ENCODE peak calls at places on chromosomes 16 and 17, in four cellular contexts. One of them, this sample, is unnamed.

GRCh38 chr17:15261818-15262290 is 3.3 kb downstream of the PMP22 start:
- DNase-seq in CD8-positive, alpha-beta T cell: no peak
- DNase-seq in posterior cingulate gyrus: peak; percentile 88
- DNase-seq in right cardiac atrium: peak; percentile 80
- DNase-seq in this sample: no peak

GRCh38 chr16:78900039-78900811 is 700.3 kb downstream of the MAF start:
- DNase-seq in CD8-positive, alpha-beta T cell: no peak
- DNase-seq in posterior cingulate gyrus: no peak
- DNase-seq in right cardiac atrium: no peak
- DNase-seq in this sample: no peak

GRCh38 chr17:40122944-40123810 is 1.4 kb downstream of the MSL1 start:
- DNase-seq in CD8-positive, alpha-beta T cell: no peak
- DNase-seq in posterior cingulate gyrus: peak; percentile 91
- DNase-seq in right cardiac atrium: peak; percentile 75
- DNase-seq in this sample: no peak

GRCh38 chr16:70686376-70687171 is 721 bp upstream of the MTSS2 start:
- DNase-seq in CD8-positive, alpha-beta T cell: no peak
- DNase-seq in posterior cingulate gyrus: peak; percentile 80
- DNase-seq in right cardiac atrium: no peak
- DNase-seq in this sample: peak; percentile 68

GRCh38 chr16:54285414-54286066 is 1.0 kb downstream of the IRX3 start:
- DNase-seq in right cardiac atrium: peak; percentile 79
- DNase-seq in posterior cingulate gyrus: peak; percentile 72
- DNase-seq in CD8-positive, alpha-beta T cell: no peak
- DNase-seq in this sample: no peak

GRCh38 chr17:40026816-40027613 is 11.8 kb downstream of the CSF3 start:
- DNase-seq in CD8-positive, alpha-beta T cell: peak; percentile 45
- DNase-seq in posterior cingulate gyrus: peak; percentile 95
- DNase-seq in right cardiac atrium: peak; percentile 90
- DNase-seq in this sample: peak; percentile 87

GRCh38 chr16:66030036-66030435 is 336.5 kb upstream of the CDH5 start:
- DNase-seq in posterior cingulate gyrus: no peak
- DNase-seq in CD8-positive, alpha-beta T cell: no peak
- DNase-seq in right cardiac atrium: peak; percentile 67
- DNase-seq in this sample: no peak

GRCh38 chr17:79778504-79779087 is 648 bp downstream of the CBX2 start:
- DNase-seq in posterior cingulate gyrus: no peak
- DNase-seq in CD8-positive, alpha-beta T cell: no peak
- DNase-seq in right cardiac atrium: peak; percentile 71
- DNase-seq in this sample: no peak

GRCh38 chr16:86387461-86388440 is 122.6 kb upstream of the FOXF1 start:
- DNase-seq in right cardiac atrium: no peak
- DNase-seq in CD8-positive, alpha-beta T cell: no peak
- DNase-seq in posterior cingulate gyrus: peak; percentile 56
- DNase-seq in this sample: no peak

GRCh38 chr17:51154176-51154575 is 817 bp downstream of the NME1 start:
- DNase-seq in posterior cingulate gyrus: no peak
- DNase-seq in CD8-positive, alpha-beta T cell: no peak
- DNase-seq in right cardiac atrium: no peak
- DNase-seq in this sample: no peak

GRCh38 chr17:58231644-58232043 is 6.7 kb upstream of the LPO start:
- DNase-seq in posterior cingulate gyrus: no peak
- DNase-seq in right cardiac atrium: no peak
- DNase-seq in CD8-positive, alpha-beta T cell: no peak
- DNase-seq in this sample: no peak

GRCh38 chr16:50509521-50510341 is 38.5 kb upstream of the NKD1 start:
- DNase-seq in right cardiac atrium: no peak
- DNase-seq in posterior cingulate gyrus: peak; percentile 86
- DNase-seq in CD8-positive, alpha-beta T cell: no peak
- DNase-seq in this sample: no peak

GRCh38 chr17:4545217-4545951 is 9.8 kb downstream of the MYBBP1A start:
- DNase-seq in posterior cingulate gyrus: peak; percentile 69
- DNase-seq in right cardiac atrium: no peak
- DNase-seq in CD8-positive, alpha-beta T cell: no peak
- DNase-seq in this sample: no peak

GRCh38 chr17:72952220-72952619 is 140.3 kb downstream of the SLC39A11 start:
- DNase-seq in CD8-positive, alpha-beta T cell: no peak
- DNase-seq in right cardiac atrium: no peak
- DNase-seq in posterior cingulate gyrus: no peak
- DNase-seq in this sample: no peak

GRCh38 chr17:61285483-61286320 is 113.9 kb upstream of the TBX2 start:
- DNase-seq in CD8-positive, alpha-beta T cell: no peak
- DNase-seq in right cardiac atrium: no peak
- DNase-seq in posterior cingulate gyrus: no peak
- DNase-seq in this sample: no peak

GRCh38 chr17:67221062-67221998 is 23.7 kb downstream of the HELZ start:
- DNase-seq in right cardiac atrium: no peak
- DNase-seq in posterior cingulate gyrus: no peak
- DNase-seq in CD8-positive, alpha-beta T cell: no peak
- DNase-seq in this sample: peak; percentile 22

GRCh38 chr17:72976971-72977767 is 115.3 kb downstream of the SLC39A11 start:
- DNase-seq in posterior cingulate gyrus: peak; percentile 77
- DNase-seq in CD8-positive, alpha-beta T cell: no peak
- DNase-seq in right cardiac atrium: peak; percentile 78
- DNase-seq in this sample: peak; percentile 27

GRCh38 chr16:54355251-54355650 is 68.7 kb upstream of the IRX3 start:
- DNase-seq in CD8-positive, alpha-beta T cell: no peak
- DNase-seq in posterior cingulate gyrus: no peak
- DNase-seq in right cardiac atrium: no peak
- DNase-seq in this sample: no peak

GRCh38 chr16:2767140-2767731 is 9.8 kb downstream of the ELOB start:
- DNase-seq in CD8-positive, alpha-beta T cell: no peak
- DNase-seq in posterior cingulate gyrus: peak; percentile 72
- DNase-seq in right cardiac atrium: no peak
- DNase-seq in this sample: no peak

GRCh38 chr17:34361478-34362061 is 1.5 kb downstream of the CCL1 start:
- DNase-seq in posterior cingulate gyrus: peak; percentile 98
- DNase-seq in CD8-positive, alpha-beta T cell: peak; percentile 30
- DNase-seq in right cardiac atrium: peak; percentile 96
- DNase-seq in this sample: peak; percentile 33

This sample was measured in HuH-7.5.